ENCODE peak calls at places on chromosome 19, in five cellular contexts. One of them, this sample, is unnamed.

GRCh38 chr19:8585894-8586750 is 8.9 kb upstream of the MYO1F start:
- DNase-seq in esophagus squamous epithelium: no peak
- DNase-seq in WERI-Rb-1: peak; percentile 74
- DNase-seq in pancreas: no peak
- DNase-seq in small intestine: peak; percentile 51
- DNase-seq in this sample: no peak

GRCh38 chr19:36030264-36031148 is 2.2 kb downstream of the CLIP3 start:
- DNase-seq in WERI-Rb-1: no peak
- DNase-seq in pancreas: no peak
- DNase-seq in esophagus squamous epithelium: no peak
- DNase-seq in small intestine: no peak
- DNase-seq in this sample: no peak

GRCh38 chr19:32675720-32676185 is at the start of gene RGS9BP:
- DNase-seq in small intestine: peak; percentile 49
- DNase-seq in esophagus squamous epithelium: no peak
- DNase-seq in WERI-Rb-1: peak; percentile 73
- DNase-seq in pancreas: peak; percentile 79
- DNase-seq in this sample: peak; percentile 81

GRCh38 chr19:24101459-24102122 is 14.6 kb downstream of the ZNF254 start:
- DNase-seq in WERI-Rb-1: no peak
- DNase-seq in small intestine: no peak
- DNase-seq in pancreas: no peak
- DNase-seq in esophagus squamous epithelium: no peak
- DNase-seq in this sample: no peak

GRCh38 chr19:18386543-18387251 is 739 bp downstream of the GDF15 start:
- DNase-seq in pancreas: no peak
- DNase-seq in WERI-Rb-1: no peak
- DNase-seq in small intestine: no peak
- DNase-seq in esophagus squamous epithelium: no peak
- DNase-seq in this sample: no peak

GRCh38 chr19:18488838-18489626 is 32.8 kb downstream of the ELL start:
- DNase-seq in WERI-Rb-1: peak; percentile 62
- DNase-seq in pancreas: peak; percentile 71
- DNase-seq in esophagus squamous epithelium: no peak
- DNase-seq in small intestine: no peak
- DNase-seq in this sample: no peak

GRCh38 chr19:33260628-33261418 is 35.2 kb upstream of the SLC7A10 start:
- DNase-seq in esophagus squamous epithelium: no peak
- DNase-seq in WERI-Rb-1: no peak
- DNase-seq in small intestine: no peak
- DNase-seq in pancreas: no peak
- DNase-seq in this sample: no peak

GRCh38 chr19:30444253-30444671 is 72.1 kb downstream of the ZNF536 start:
- DNase-seq in esophagus squamous epithelium: no peak
- DNase-seq in pancreas: no peak
- DNase-seq in small intestine: no peak
- DNase-seq in WERI-Rb-1: no peak
- DNase-seq in this sample: peak; percentile 58

GRCh38 chr19:55675661-55676354 is 782 bp downstream of the EPN1 start:
- DNase-seq in WERI-Rb-1: no peak
- DNase-seq in small intestine: no peak
- DNase-seq in esophagus squamous epithelium: no peak
- DNase-seq in pancreas: no peak
- DNase-seq in this sample: no peak

GRCh38 chr19:46951236-46951986 is 68.2 kb upstream of the NPAS1 start:
- DNase-seq in small intestine: peak; percentile 88
- DNase-seq in pancreas: no peak
- DNase-seq in WERI-Rb-1: no peak
- DNase-seq in esophagus squamous epithelium: no peak
- DNase-seq in this sample: no peak

GRCh38 chr19:48812094-48812929 is 1.5 kb upstream of the BCAT2 start:
- DNase-seq in small intestine: peak; percentile 79
- DNase-seq in esophagus squamous epithelium: peak; percentile 28
- DNase-seq in pancreas: peak; percentile 96
- DNase-seq in WERI-Rb-1: peak; percentile 28
- DNase-seq in this sample: peak; percentile 97

GRCh38 chr19:23283925-23284324 is 33.7 kb upstream of the ZNF724 start:
- DNase-seq in WERI-Rb-1: peak; percentile 77
- DNase-seq in pancreas: peak; percentile 21
- DNase-seq in small intestine: peak; percentile 55
- DNase-seq in esophagus squamous epithelium: no peak
- DNase-seq in this sample: peak; percentile 45

GRCh38 chr19:47369923-47370625 is 21.0 kb downstream of the DHX34 start:
- DNase-seq in esophagus squamous epithelium: no peak
- DNase-seq in pancreas: no peak
- DNase-seq in WERI-Rb-1: no peak
- DNase-seq in small intestine: no peak
- DNase-seq in this sample: no peak

GRCh38 chr19:46730595-46730994 is 13.7 kb upstream of the PRKD2 start:
- DNase-seq in WERI-Rb-1: no peak
- DNase-seq in pancreas: no peak
- DNase-seq in esophagus squamous epithelium: no peak
- DNase-seq in small intestine: no peak
- DNase-seq in this sample: no peak

DNA sequence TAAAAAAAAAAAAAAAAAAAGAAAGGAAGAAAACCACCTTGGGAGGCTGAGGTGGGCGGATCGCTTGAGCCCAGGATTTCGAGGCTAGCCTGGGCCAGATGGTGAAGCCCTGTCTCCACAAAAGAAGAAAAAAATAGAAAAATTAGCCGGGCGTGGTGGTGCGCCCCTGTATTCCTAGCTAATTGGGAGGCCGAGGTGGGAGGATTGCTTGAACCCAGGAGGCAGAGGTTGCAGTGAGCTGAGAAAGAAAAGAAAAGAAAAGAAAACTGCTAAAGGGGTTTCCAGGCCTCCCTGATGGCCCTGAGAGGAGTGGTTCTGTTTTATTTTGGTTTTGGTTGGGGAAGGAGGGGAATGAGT is 723 bp downstream of the ZNF473 start:
- DNase-seq in esophagus squamous epithelium: no peak
- DNase-seq in small intestine: no peak
- DNase-seq in pancreas: no peak
- DNase-seq in WERI-Rb-1: no peak
- DNase-seq in this sample: no peak
- H3K27ac ChIP-seq in esophagus squamous epithelium: no peak overlapping the region
- H3K27ac ChIP-seq in small intestine: no peak overlapping the region
- H3K27ac ChIP-seq in pancreas: no peak overlapping the region
- H3K27ac ChIP-seq in WERI-Rb-1: no peak overlapping the region
- H3K27ac ChIP-seq in this sample: peak overlapping the region; percentile 79

DNA sequence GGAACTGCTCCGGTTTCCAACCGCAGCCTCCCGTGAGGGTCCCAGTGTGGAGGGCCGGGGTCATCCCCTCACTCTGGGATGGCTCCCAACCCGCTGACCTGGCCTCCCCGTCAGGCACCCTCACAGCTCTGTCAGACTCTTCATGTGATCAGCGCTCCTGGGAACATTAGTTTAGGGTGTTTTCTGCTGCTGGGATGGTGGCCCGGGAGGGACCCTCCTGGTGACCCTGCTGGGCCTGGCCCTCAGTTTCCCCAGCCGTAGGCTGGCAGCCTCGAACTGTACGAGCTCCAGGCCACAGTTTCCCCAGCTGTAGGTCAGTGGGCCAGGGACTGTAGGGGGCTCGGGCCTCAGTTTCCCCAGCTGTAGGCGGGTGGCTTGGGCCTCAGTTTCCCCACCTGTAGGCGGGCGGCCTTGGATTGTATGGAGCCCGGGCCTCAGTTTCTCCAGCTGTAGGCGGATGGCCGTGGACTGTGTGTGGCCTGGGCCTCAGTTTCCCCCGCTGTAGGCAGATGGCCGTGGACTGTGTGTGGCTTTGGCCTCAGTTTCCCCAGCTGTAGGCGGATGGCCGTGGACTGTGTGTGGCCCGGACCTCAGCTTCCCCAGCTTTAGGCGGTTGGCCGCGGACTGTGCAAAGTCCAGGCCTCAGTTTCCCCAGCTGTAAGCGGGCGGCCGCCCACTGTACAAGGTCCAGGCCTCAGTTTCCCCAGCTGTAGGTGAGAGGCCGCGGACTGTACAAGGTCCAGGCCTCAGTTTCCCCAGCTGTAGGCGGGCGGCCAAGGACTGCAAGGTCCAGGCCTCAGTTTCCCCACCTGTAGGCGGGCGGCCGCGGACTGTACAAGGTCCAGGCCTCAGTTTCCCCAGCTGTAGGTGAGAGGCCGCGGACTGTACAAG is 1.3 kb upstream of the PTBP1 start:
- DNase-seq in WERI-Rb-1: no peak
- DNase-seq in pancreas: peak; percentile 48
- DNase-seq in small intestine: no peak
- DNase-seq in esophagus squamous epithelium: no peak
- DNase-seq in this sample: no peak
- H3K4me3 ChIP-seq in WERI-Rb-1: peak overlapping the region; percentile 59
- H3K4me3 ChIP-seq in pancreas: peak overlapping the region; percentile 82
- H3K4me3 ChIP-seq in small intestine: peak overlapping the region; percentile 60
- H3K4me3 ChIP-seq in esophagus squamous epithelium: peak overlapping the region; percentile 99
- H3K4me3 ChIP-seq in this sample: peak overlapping the region; percentile 56

GRCh38 chr19:53549354-53549753 is 11.4 kb downstream of the ZNF331 start:
- DNase-seq in small intestine: no peak
- DNase-seq in WERI-Rb-1: no peak
- DNase-seq in esophagus squamous epithelium: no peak
- DNase-seq in pancreas: no peak
- DNase-seq in this sample: no peak
- H3K27ac ChIP-seq in small intestine: peak overlapping the region; percentile 70
- H3K27ac ChIP-seq in WERI-Rb-1: no peak overlapping the region
- H3K27ac ChIP-seq in esophagus squamous epithelium: peak overlapping the region; percentile 65
- H3K27ac ChIP-seq in pancreas: no peak overlapping the region
- H3K27ac ChIP-seq in this sample: peak overlapping the region; percentile 54

GRCh38 chr19:4051175-4052101 is 15.3 kb downstream of the ZBTB7A start:
- DNase-seq in small intestine: peak; percentile 71
- DNase-seq in WERI-Rb-1: no peak
- DNase-seq in esophagus squamous epithelium: no peak
- DNase-seq in pancreas: no peak
- DNase-seq in this sample: no peak

GRCh38 chr19:4054471-4055208 is 12.1 kb downstream of the ZBTB7A start:
- DNase-seq in esophagus squamous epithelium: no peak
- DNase-seq in WERI-Rb-1: no peak
- DNase-seq in pancreas: no peak
- DNase-seq in small intestine: no peak
- DNase-seq in this sample: no peak

GRCh38 chr19:4053423-4054324 is 13.0 kb downstream of the ZBTB7A start:
- DNase-seq in pancreas: no peak
- DNase-seq in esophagus squamous epithelium: no peak
- DNase-seq in WERI-Rb-1: no peak
- DNase-seq in small intestine: peak; percentile 63
- DNase-seq in this sample: no peak

GRCh38 chr19:4052114-4052992 is 14.3 kb downstream of the ZBTB7A start:
- DNase-seq in WERI-Rb-1: no peak
- DNase-seq in small intestine: peak; percentile 98
- DNase-seq in esophagus squamous epithelium: no peak
- DNase-seq in pancreas: peak; percentile 62
- DNase-seq in this sample: no peak

GRCh38 chr19:4052993-4053422 is 13.7 kb downstream of the ZBTB7A start:
- DNase-seq in WERI-Rb-1: no peak
- DNase-seq in esophagus squamous epithelium: no peak
- DNase-seq in small intestine: peak; percentile 82
- DNase-seq in pancreas: no peak
- DNase-seq in this sample: no peak
- H3K4me3 ChIP-seq in WERI-Rb-1: no peak overlapping the region
- H3K4me3 ChIP-seq in esophagus squamous epithelium: peak overlapping the region; percentile 22
- H3K4me3 ChIP-seq in small intestine: no peak overlapping the region
- H3K4me3 ChIP-seq in pancreas: no peak overlapping the region
- H3K4me3 ChIP-seq in this sample: no peak overlapping the region

DNA sequence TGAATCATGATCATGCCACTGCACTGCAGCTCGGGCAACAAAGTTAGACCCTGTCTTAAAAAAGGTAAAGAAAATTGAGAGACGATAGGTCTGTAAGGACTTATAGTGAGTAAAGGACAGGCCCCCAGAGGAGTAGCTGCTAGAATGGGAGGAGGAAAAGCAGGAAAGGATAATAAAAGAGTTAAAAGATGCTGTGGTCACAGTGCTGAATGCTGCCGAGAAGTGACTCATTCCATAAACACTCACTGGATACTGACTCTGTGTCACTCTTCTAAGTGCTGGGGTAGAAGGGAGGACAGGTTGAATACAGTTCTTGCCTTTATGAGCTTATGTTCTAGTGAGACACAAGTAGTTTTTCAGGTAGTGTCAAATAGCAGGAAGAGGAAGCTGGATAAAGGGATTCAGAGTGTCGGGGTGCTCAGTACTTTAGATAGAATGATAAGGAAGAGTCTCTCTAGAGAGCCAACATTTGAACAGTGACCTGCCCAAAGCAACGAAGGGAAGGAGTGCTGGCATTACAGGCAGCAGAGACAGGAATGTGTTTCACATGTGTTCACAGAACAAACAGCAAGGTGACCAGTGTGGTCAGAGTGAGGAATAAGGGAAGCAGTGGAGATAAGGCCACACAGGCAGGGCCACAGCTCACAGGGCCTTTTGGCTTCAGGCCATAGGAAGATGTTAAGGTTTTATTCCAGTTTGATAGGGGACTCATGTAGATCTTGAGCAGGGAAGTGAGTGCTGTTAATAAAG is 1240.5 kb downstream of the UQCRFS1 start:
- DNase-seq in pancreas: no peak
- DNase-seq in WERI-Rb-1: no peak
- DNase-seq in small intestine: no peak
- DNase-seq in esophagus squamous epithelium: no peak
- DNase-seq in this sample: no peak
- H3K27ac ChIP-seq in pancreas: no peak overlapping the region
- H3K27ac ChIP-seq in WERI-Rb-1: peak overlapping the region; percentile 6
- H3K27ac ChIP-seq in small intestine: no peak overlapping the region
- H3K27ac ChIP-seq in esophagus squamous epithelium: no peak overlapping the region
- H3K27ac ChIP-seq in this sample: no peak overlapping the region

DNA sequence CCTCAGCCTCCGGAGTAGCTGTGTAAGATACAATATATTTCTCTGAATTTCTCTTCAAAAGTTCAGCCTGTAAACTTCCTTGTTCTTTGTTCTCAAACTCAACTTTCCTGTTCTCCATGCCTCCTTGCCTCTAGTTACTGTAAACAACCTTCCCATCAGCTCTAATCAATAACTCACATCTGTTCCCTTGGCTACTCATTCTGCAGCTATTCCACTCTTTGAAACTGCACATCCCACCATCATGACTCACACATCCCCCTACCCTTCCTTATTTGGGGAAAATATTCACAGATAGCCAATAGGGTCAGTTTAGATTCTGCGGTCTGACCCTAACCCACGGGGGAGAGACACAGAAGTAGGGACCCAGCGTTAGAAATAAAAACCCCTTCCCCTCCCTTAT is 2.0 kb downstream of the ZNF562 start:
- DNase-seq in pancreas: no peak
- DNase-seq in esophagus squamous epithelium: no peak
- DNase-seq in WERI-Rb-1: no peak
- DNase-seq in small intestine: no peak
- DNase-seq in this sample: no peak
- H3K4me3 ChIP-seq in pancreas: no peak overlapping the region
- H3K4me3 ChIP-seq in esophagus squamous epithelium: no peak overlapping the region
- H3K4me3 ChIP-seq in WERI-Rb-1: no peak overlapping the region
- H3K4me3 ChIP-seq in small intestine: no peak overlapping the region
- H3K4me3 ChIP-seq in this sample: no peak overlapping the region

This sample was measured in tibial artery.